ENCODE peak calls at places on chromosomes 6 and 20, in six cellular contexts. One of them, this sample, is unnamed.
A peak's percentile ranks its signal among the peaks of the same experiment; 100 is the strongest.

GRCh38 chr6:27669798-27670301 is 196.9 kb upstream of the ZNF184 start:
- DNase-seq in esophagus squamous epithelium: no peak
- DNase-seq in uterus: no peak
- DNase-seq in body of pancreas: no peak
- DNase-seq in tibial nerve: no peak
- DNase-seq in A549: peak; percentile 29
- DNase-seq in this sample: no peak

GRCh38 chr20:9514072-9514460 is 324 bp upstream of the LAMP5 start:
- DNase-seq in body of pancreas: no peak
- DNase-seq in esophagus squamous epithelium: no peak
- DNase-seq in A549: no peak
- DNase-seq in uterus: no peak
- DNase-seq in tibial nerve: no peak
- DNase-seq in this sample: no peak

GRCh38 chr20:43584448-43585138 is 6.1 kb upstream of the IFT52 start:
- DNase-seq in uterus: no peak
- DNase-seq in A549: no peak
- DNase-seq in esophagus squamous epithelium: no peak
- DNase-seq in body of pancreas: no peak
- DNase-seq in tibial nerve: no peak
- DNase-seq in this sample: no peak

GRCh38 chr6:142893088-142893487 is 51.9 kb downstream of the HIVEP2 start:
- DNase-seq in body of pancreas: no peak
- DNase-seq in esophagus squamous epithelium: no peak
- DNase-seq in tibial nerve: no peak
- DNase-seq in uterus: no peak
- DNase-seq in A549: no peak
- DNase-seq in this sample: no peak

GRCh38 chr6:88544986-88545612 is 379.0 kb upstream of the CNR1 start:
- DNase-seq in uterus: no peak
- DNase-seq in esophagus squamous epithelium: no peak
- DNase-seq in A549: no peak
- DNase-seq in tibial nerve: no peak
- DNase-seq in body of pancreas: no peak
- DNase-seq in this sample: no peak

GRCh38 chr6:144944121-144944520 is 659.0 kb downstream of the UTRN start:
- DNase-seq in esophagus squamous epithelium: no peak
- DNase-seq in body of pancreas: no peak
- DNase-seq in tibial nerve: no peak
- DNase-seq in A549: no peak
- DNase-seq in uterus: no peak
- DNase-seq in this sample: no peak

GRCh38 chr20:36061754-36062153 is 92.8 kb upstream of the EPB41L1 start:
- DNase-seq in body of pancreas: no peak
- DNase-seq in A549: no peak
- DNase-seq in uterus: no peak
- DNase-seq in esophagus squamous epithelium: no peak
- DNase-seq in tibial nerve: no peak
- DNase-seq in this sample: no peak

GRCh38 chr20:58717278-58718091 is 24.9 kb downstream of the NPEPL1 start:
- DNase-seq in A549: no peak
- DNase-seq in esophagus squamous epithelium: no peak
- DNase-seq in tibial nerve: no peak
- DNase-seq in body of pancreas: no peak
- DNase-seq in uterus: peak; percentile 12
- DNase-seq in this sample: peak; percentile 11

GRCh38 chr20:63695419-63696310 is 787 bp upstream of the TNFRSF6B start:
- DNase-seq in A549: no peak
- DNase-seq in uterus: peak; percentile 16
- DNase-seq in tibial nerve: no peak
- DNase-seq in esophagus squamous epithelium: no peak
- DNase-seq in body of pancreas: no peak
- DNase-seq in this sample: no peak

GRCh38 chr20:63694596-63695418 is 1.6 kb upstream of the TNFRSF6B start:
- DNase-seq in A549: no peak
- DNase-seq in esophagus squamous epithelium: no peak
- DNase-seq in uterus: peak; percentile 20
- DNase-seq in body of pancreas: no peak
- DNase-seq in tibial nerve: no peak
- DNase-seq in this sample: peak; percentile 13

GRCh38 chr20:63696628-63697356 is at the start of gene TNFRSF6B:
- DNase-seq in uterus: no peak
- DNase-seq in esophagus squamous epithelium: no peak
- DNase-seq in tibial nerve: no peak
- DNase-seq in A549: no peak
- DNase-seq in body of pancreas: no peak
- DNase-seq in this sample: no peak

GRCh38 chr20:63697357-63697867 is 960 bp downstream of the TNFRSF6B start:
- DNase-seq in uterus: peak; percentile 27
- DNase-seq in tibial nerve: no peak
- DNase-seq in esophagus squamous epithelium: no peak
- DNase-seq in body of pancreas: no peak
- DNase-seq in A549: no peak
- DNase-seq in this sample: no peak

DNA sequence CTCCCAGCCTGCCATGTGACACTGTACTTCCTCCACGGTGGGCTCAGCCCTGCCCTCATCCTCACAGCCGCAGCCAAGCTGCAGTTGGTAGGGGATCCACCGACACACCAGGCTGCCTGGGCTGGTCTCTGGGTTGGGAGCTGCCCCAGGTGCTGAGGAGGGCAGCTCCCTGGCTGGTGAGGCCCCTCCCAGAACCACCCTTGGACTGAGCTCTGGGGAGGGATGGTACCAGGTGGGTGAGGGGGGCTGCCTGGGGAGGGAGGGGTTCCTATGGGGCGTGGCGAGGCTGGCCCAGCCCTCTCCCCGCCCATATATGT is 183 bp upstream of the TNFRSF6B start:
- DNase-seq in body of pancreas: peak; percentile 43
- DNase-seq in esophagus squamous epithelium: no peak
- DNase-seq in tibial nerve: no peak
- DNase-seq in A549: no peak
- DNase-seq in uterus: no peak
- DNase-seq in this sample: no peak
- TF ChIP-seq POLR2A in body of pancreas: no peak
- TF ChIP-seq POLR2A in esophagus squamous epithelium: no peak
- TF ChIP-seq POLR2A in tibial nerve: no peak
- TF ChIP-seq POLR2A in A549: no peak
- TF ChIP-seq POLR2A in uterus: no peak
- TF ChIP-seq POLR2A in this sample: no peak

GRCh38 chr20:39752235-39752876 is 790.2 kb downstream of the DHX35 start:
- DNase-seq in body of pancreas: no peak
- DNase-seq in tibial nerve: no peak
- DNase-seq in A549: no peak
- DNase-seq in uterus: no peak
- DNase-seq in esophagus squamous epithelium: no peak
- DNase-seq in this sample: no peak

GRCh38 chr20:39751557-39752137 is 789.5 kb downstream of the DHX35 start:
- DNase-seq in uterus: no peak
- DNase-seq in esophagus squamous epithelium: no peak
- DNase-seq in body of pancreas: no peak
- DNase-seq in tibial nerve: no peak
- DNase-seq in A549: no peak
- DNase-seq in this sample: no peak

GRCh38 chr20:39762716-39763115 is 800.6 kb downstream of the DHX35 start:
- DNase-seq in A549: no peak
- DNase-seq in uterus: no peak
- DNase-seq in body of pancreas: no peak
- DNase-seq in esophagus squamous epithelium: no peak
- DNase-seq in tibial nerve: no peak
- DNase-seq in this sample: no peak

GRCh38 chr20:39756828-39757227 is 794.7 kb downstream of the DHX35 start:
- DNase-seq in tibial nerve: no peak
- DNase-seq in A549: no peak
- DNase-seq in esophagus squamous epithelium: no peak
- DNase-seq in uterus: no peak
- DNase-seq in body of pancreas: no peak
- DNase-seq in this sample: no peak
- H3K9me3 ChIP-seq in tibial nerve: no peaks in the 10 kb centered on the region
- H3K9me3 ChIP-seq in A549: no peaks in the 10 kb centered on the region
- H3K9me3 ChIP-seq in esophagus squamous epithelium: no peaks in the 10 kb centered on the region
- H3K9me3 ChIP-seq in uterus: no peaks in the 10 kb centered on the region
- H3K9me3 ChIP-seq in body of pancreas: no peaks in the 10 kb centered on the region
- H3K9me3 ChIP-seq in this sample: no peaks in the 10 kb centered on the region

DNA sequence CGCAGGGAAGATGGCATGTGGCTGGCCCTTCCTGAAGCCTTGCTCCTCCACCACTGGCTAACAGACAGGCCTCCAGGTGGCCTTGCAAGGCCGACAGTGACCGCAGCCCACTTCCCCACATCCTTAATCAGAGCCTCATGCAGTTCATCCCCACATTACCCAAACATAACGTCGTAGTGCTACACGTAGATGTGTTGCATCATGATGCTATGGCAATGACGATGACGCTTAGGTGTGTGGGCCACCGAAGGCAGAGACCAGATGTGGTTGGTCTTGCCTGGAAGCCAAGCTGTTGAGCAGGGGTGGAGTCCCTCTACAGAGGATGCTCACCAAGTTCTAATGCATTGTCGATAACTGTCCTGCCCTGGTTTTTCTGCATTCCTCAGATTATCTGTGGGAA is 5.6 kb downstream of the CD93 start:
- DNase-seq in tibial nerve: no peak
- DNase-seq in A549: no peak
- DNase-seq in body of pancreas: no peak
- DNase-seq in uterus: no peak
- DNase-seq in esophagus squamous epithelium: no peak
- DNase-seq in this sample: no peak
- H3K4me1 ChIP-seq in tibial nerve: no peaks in the 10 kb centered on the region
- H3K4me1 ChIP-seq in A549: no peaks in the 10 kb centered on the region
- H3K4me1 ChIP-seq in body of pancreas: no peaks in the 10 kb centered on the region
- H3K4me1 ChIP-seq in uterus: no peaks in the 10 kb centered on the region
- H3K4me1 ChIP-seq in esophagus squamous epithelium: peaks cover 34% of the 10 kb centered on the region
- H3K4me1 ChIP-seq in this sample: no peaks in the 10 kb centered on the region

GRCh38 chr6:40715501-40716403 is 128.6 kb upstream of the LRFN2 start:
- DNase-seq in body of pancreas: no peak
- DNase-seq in uterus: no peak
- DNase-seq in esophagus squamous epithelium: no peak
- DNase-seq in A549: no peak
- DNase-seq in tibial nerve: no peak
- DNase-seq in this sample: no peak
- TF ChIP-seq POLR2A in body of pancreas: no peak
- TF ChIP-seq POLR2A in uterus: no peak
- TF ChIP-seq POLR2A in esophagus squamous epithelium: no peak
- TF ChIP-seq POLR2A in A549: no peak
- TF ChIP-seq POLR2A in tibial nerve: no peak
- TF ChIP-seq POLR2A in this sample: no peak

This sample was measured in gastrocnemius medialis.